ENCODE peak calls at places on chromosomes 13 and 19, in seven cellular contexts. B is mesenchymal stem cell, X is IMR-90, Z is H9, W is trophoblast cell, C is neuronal stem cell, G is H1. Y is an unnamed sample.

GRCh38 chr13:63124863-63125262 is 1709.2 kb upstream of the PCDH20 start:
- DNase-seq in B (peak; percentile 31), X (peak; percentile 60), Z (no peak), W (no peak), C (no peak), G (no peak), Y (peak; percentile 10)

GRCh38 chr13:98285317-98285716 is 108.2 kb upstream of the RNF113B start:
- DNase-seq in B (no peak), X (peak; percentile 49), Z (no peak), W (peak; percentile 78), C (no peak), G (no peak), Y (peak; percentile 82)

GRCh38 chr19:33302175-33302973 is at the start of gene CEBPA:
- DNase-seq in B (peak; percentile 74), X (peak; percentile 72), Z (peak; percentile 84), W (peak; percentile 94), C (peak; percentile 90), G (peak; percentile 58), Y (peak; percentile 92)

GRCh38 chr19:34236035-34236793 is 18.1 kb upstream of the GARRE1 start:
- DNase-seq in B (peak; percentile 74), X (peak; percentile 82), Z (no peak), W (no peak), C (no peak), G (no peak), Y (no peak)

GRCh38 chr13:77406644-77407440 is 79.9 kb upstream of the MYCBP2 start:
- DNase-seq in B (no peak), X (no peak), Z (no peak), W (no peak), C (no peak), G (no peak), Y (no peak)

GRCh38 chr13:42393573-42394360 is 121.8 kb downstream of the AKAP11 start:
- DNase-seq in B (peak; percentile 18), X (no peak), Z (no peak), W (peak; percentile 76), C (no peak), G (no peak), Y (no peak)

GRCh38 chr13:41311607-41312500 is 787 bp downstream of the NAA16 start:
- DNase-seq in B (peak; percentile 59), X (peak; percentile 43), Z (no peak), W (peak; percentile 21), C (peak; percentile 17), G (no peak), Y (peak; percentile 29)

GRCh38 chr19:8391274-8392016 is 1.3 kb downstream of the RAB11B start:
- DNase-seq in B (no peak), X (no peak), Z (peak; percentile 29), W (no peak), C (no peak), G (no peak), Y (no peak)

GRCh38 chr13:20190481-20191310 is 2.0 kb downstream of the GJB2 start:
- DNase-seq in B (peak; percentile 77), X (peak; percentile 90), Z (no peak), W (no peak), C (no peak), G (no peak), Y (no peak)

GRCh38 chr13:43983373-43983772 is 103.7 kb downstream of the LACC1 start:
- DNase-seq in B (peak; percentile 16), X (peak; percentile 8), Z (no peak), W (no peak), C (no peak), G (no peak), Y (no peak)

GRCh38 chr13:41019027-41019487 is at the start of gene ELF1:
- DNase-seq in B (peak; percentile 74), X (peak; percentile 52), Z (no peak), W (peak; percentile 59), C (no peak), G (no peak), Y (peak; percentile 76)

GRCh38 chr19:11849264-11849615 is 714 bp downstream of the ZNF439 start:
- DNase-seq in B (no peak), X (no peak), Z (no peak), W (no peak), C (no peak), G (no peak), Y (no peak)

GRCh38 chr19:4969772-4970531 is 1.0 kb downstream of the KDM4B start:
- DNase-seq in B (peak; percentile 65), X (no peak), Z (no peak), W (no peak), C (peak; percentile 21), G (no peak), Y (no peak)

GRCh38 chr13:75316427-75316826 is 165.5 kb downstream of the TBC1D4 start:
- DNase-seq in B (peak; percentile 15), X (peak; percentile 34), Z (no peak), W (no peak), C (no peak), G (no peak), Y (no peak)

GRCh38 chr19:10105241-10106099 is 692 bp upstream of the PPAN start:
- DNase-seq in B (no peak), X (no peak), Z (no peak), W (no peak), C (no peak), G (no peak), Y (no peak)

GRCh38 chr19:52200044-52200443 is 10.2 kb downstream of the PPP2R1A start:
- DNase-seq in B (peak; percentile 82), X (peak; percentile 78), Z (no peak), W (no peak), C (no peak), G (no peak), Y (no peak)

GRCh38 chr19:47369923-47370625 is 21.0 kb downstream of the DHX34 start:
- DNase-seq in B (peak; percentile 65), X (peak; percentile 74), Z (no peak), W (no peak), C (no peak), G (no peak), Y (no peak)

GRCh38 chr13:108915634-108916497 is 286.5 kb downstream of the MYO16 start:
- DNase-seq in B (peak; percentile 93), X (peak; percentile 88), Z (peak; percentile 76), W (peak; percentile 77), C (no peak), G (peak; percentile 25), Y (peak; percentile 92)

DNA sequence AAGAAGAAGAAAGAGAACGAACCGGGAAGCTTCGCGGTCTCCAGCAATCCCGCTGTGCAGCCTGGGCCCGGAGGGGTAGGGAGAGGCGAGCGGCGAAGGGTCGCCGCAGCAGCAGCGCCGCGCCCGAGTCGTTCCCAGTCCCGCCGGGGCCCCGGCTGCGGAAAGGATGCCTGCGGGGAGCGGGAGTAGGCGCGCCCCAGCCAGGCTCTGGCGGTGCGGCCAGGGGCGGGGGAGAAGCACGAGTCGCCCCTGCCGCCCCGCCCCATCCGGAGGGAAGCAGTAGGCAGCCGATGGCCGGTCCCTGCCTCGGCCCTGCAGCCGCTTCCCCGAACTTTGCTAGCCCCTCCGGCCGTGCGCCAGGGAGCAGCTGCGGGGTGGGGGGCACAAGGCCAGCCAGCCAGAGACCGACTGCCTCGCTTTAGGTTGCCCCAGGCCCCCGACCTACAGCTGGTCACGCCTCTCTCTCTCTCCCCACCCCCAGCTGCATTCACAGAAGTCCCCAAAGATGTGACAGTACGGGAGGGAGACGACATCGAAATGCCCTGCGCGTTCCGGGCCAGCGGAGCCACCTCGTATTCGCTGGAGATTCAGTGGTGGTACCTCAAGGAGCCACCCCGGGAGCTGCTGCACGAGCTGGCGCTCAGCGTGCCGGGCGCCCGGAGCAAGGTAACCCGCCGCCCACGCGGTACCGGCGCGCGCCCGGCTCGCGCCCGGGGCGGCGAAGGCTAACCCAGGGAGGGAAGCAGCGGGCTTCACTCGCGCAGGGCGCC is 1.1 kb downstream of the VSTM2B start:
- DNase-seq in B (no peak), X (no peak), Z (peak; percentile 44), W (no peak), C (peak; percentile 53), G (no peak), Y (peak; percentile 32)
- H2BK120ac ChIP-seq in B (no peak overlapping the region), X (no peak overlapping the region), Z (no peak overlapping the region), W (no peak overlapping the region), C (no peak overlapping the region), G (no peak overlapping the region), Y (no peak overlapping the region)

GRCh38 chr13:59477011-59477410 is 686.7 kb downstream of the DIAPH3 start:
- DNase-seq in B (no peak), X (no peak), Z (no peak), W (no peak), C (no peak), G (no peak), Y (no peak)
- H3K4me2 ChIP-seq in B (no peak overlapping the region), X (no peak overlapping the region), Z (no peak overlapping the region), W (no peak overlapping the region), C (no peak overlapping the region), G (no peak overlapping the region), Y (no peak overlapping the region)

GRCh38 chr19:18321729-18322091 is 1.2 kb downstream of the LSM4 start:
- DNase-seq in B (peak; percentile 47), X (peak; percentile 33), Z (no peak), W (no peak), C (no peak), G (no peak), Y (no peak)

GRCh38 chr19:18322318-18322758 is 538 bp downstream of the LSM4 start:
- DNase-seq in B (peak; percentile 82), X (peak; percentile 65), Z (no peak), W (no peak), C (no peak), G (no peak), Y (peak; percentile 83)

GRCh38 chr19:18320865-18321728 is 1.8 kb downstream of the LSM4 start:
- DNase-seq in B (no peak), X (no peak), Z (no peak), W (no peak), C (no peak), G (no peak), Y (no peak)

GRCh38 chr19:18319591-18320135 is 3.2 kb downstream of the LSM4 start:
- DNase-seq in B (no peak), X (no peak), Z (no peak), W (peak; percentile 91), C (no peak), G (no peak), Y (no peak)

DNA sequence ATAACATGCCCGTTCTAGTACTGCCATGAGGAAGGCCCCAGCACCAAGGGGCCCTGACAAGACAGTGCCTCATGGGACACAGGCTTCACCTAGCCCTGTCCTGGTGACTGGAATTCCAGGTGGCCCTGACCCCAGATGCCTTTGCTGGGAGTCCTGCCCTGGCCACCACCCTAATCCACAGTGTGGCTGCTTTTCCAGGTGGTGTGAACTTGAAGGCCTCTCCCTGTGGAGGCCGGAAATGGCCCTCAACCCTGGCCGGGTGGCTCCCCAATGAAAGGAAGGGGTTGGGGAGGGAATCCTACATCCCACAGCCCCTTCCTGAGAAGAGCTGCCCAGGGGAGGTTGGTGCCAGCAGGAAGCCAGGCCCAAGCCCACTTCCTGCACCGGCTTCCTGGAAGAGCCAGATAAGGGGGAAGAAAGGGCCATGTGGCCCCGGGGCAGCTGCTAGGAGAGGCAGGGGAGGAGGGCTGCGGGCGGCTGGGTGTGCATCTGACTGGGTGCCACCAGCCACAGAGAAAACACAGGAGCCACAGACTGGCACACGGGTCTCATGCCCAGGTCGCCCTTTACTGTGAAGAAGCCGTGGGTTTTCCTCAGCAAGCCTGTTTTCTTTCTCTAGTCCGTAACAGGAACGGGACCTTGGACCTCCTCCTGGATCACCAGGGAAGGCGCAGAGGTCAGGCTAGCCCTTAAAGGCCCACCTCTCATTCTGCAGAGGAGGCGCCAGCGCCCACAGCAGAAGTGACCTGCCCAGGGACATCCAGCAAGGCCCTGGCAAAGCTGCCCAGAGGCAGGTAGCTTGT is 4.7 kb downstream of the LSM4 start:
- DNase-seq in B (no peak), X (no peak), Z (no peak), W (peak; percentile 79), C (no peak), G (no peak), Y (no peak)
- H2BK120ac ChIP-seq in B (no peak overlapping the region), X (no peak overlapping the region), Z (no peak overlapping the region), W (peak overlapping the region; percentile 67), C (no peak overlapping the region), G (no peak overlapping the region), Y (no peak overlapping the region)

GRCh38 chr19:1015782-1016646 is 4.9 kb downstream of the TMEM259 start:
- DNase-seq in B (no peak), X (no peak), Z (no peak), W (no peak), C (no peak), G (no peak), Y (peak; percentile 46)
- H3K4me2 ChIP-seq in B (no peak overlapping the region), X (peak overlapping the region; percentile 38), Z (no peak overlapping the region), W (no peak overlapping the region), C (peak overlapping the region; percentile 43), G (peak overlapping the region; percentile 56), Y (no peak overlapping the region)

Y was measured in mesendoderm.